ENCODE peak calls at places on chromosomes 3 and 15, in five cellular contexts. U is IMR-90, E is mesenchymal stem cell, J is neuronal stem cell, H is H1. T is an unnamed sample.

GRCh38 chr3:44108481-44108880 is 133.2 kb upstream of the TOPAZ1 start:
- DNase-seq in H (no peak), U (no peak), J (no peak), E (no peak), T (no peak)

GRCh38 chr15:38853608-38854007 is 289.0 kb upstream of the RASGRP1 start:
- DNase-seq in E (peak; percentile 47), J (peak; percentile 8), U (peak; percentile 52), H (peak; percentile 73), T (peak; percentile 43)

GRCh38 chr15:60208708-60209107 is 189.1 kb downstream of the ANXA2 start:
- DNase-seq in E (no peak), H (no peak), U (no peak), J (no peak), T (no peak)

GRCh38 chr3:150165396-150166094 is 194.8 kb upstream of the PFN2 start:
- DNase-seq in H (no peak), U (no peak), J (no peak), E (no peak), T (no peak)

GRCh38 chr15:71662306-71662705 is 148.0 kb upstream of the NR2E3 start:
- DNase-seq in H (no peak), J (no peak), U (no peak), E (no peak), T (no peak)

GRCh38 chr15:90680371-90680935 is 36.7 kb upstream of the BLM start:
- DNase-seq in U (peak; percentile 98), H (no peak), E (peak; percentile 71), J (no peak), T (peak; percentile 16)

GRCh38 chr3:175484666-175485065 is 625.5 kb downstream of the NAALADL2 start:
- DNase-seq in J (no peak), H (no peak), U (no peak), E (peak; percentile 11), T (no peak)

GRCh38 chr3:101963902-101964362 is 114.6 kb downstream of the NFKBIZ start:
- DNase-seq in E (peak; percentile 41), H (no peak), U (peak; percentile 78), J (no peak), T (peak; percentile 12)

GRCh38 chr3:85159376-85159775 is 200.6 kb downstream of the CADM2 start:
- DNase-seq in H (no peak), E (no peak), U (no peak), J (no peak), T (no peak)

GRCh38 chr15:56613826-56614225 is 119.5 kb downstream of the ZNF280D start:
- DNase-seq in U (no peak), J (no peak), H (no peak), E (no peak), T (no peak)
- H3K4me3 ChIP-seq in U (no peak overlapping the region), J (no peak overlapping the region), H (no peak overlapping the region), E (no peak overlapping the region), T (no peak overlapping the region)

GRCh38 chr3:160986060-160986459 is 119.1 kb downstream of the B3GALNT1 start:
- DNase-seq in U (no peak), H (no peak), J (no peak), E (no peak), T (peak; percentile 15)
- H4K8ac ChIP-seq in U (no peak overlapping the region), H (no peak overlapping the region), J (no peak overlapping the region), E (no peak overlapping the region), T (no peak overlapping the region)

DNA sequence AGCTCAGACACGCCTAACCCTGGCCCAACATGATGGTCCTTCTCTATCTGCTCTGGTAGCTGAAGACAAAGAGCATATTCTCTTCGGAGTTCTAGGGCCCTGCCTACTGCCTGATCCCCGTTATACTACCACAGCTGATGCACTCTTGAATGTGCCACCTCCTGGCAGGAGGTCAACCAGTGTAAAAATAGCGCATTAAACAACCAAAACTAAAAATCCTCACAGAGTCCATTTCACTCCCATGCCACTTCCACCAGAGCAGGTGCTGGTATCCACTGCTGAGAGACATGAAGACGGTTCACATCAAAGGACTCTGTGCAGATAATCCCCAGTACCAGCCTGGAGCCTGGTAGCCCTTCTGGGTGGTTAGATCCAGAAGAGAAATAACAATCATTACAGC is 44.5 kb downstream of the CEP70 start:
- DNase-seq in E (no peak), U (no peak), J (no peak), H (no peak), T (no peak)
- H3K9me3 ChIP-seq in E (peaks cover 51% of the 10 kb centered on the region), U (peaks cover 9% of the 10 kb centered on the region), J (peaks cover 27% of the 10 kb centered on the region), H (peaks cover 5% of the 10 kb centered on the region), T (peaks cover 6% of the 10 kb centered on the region)

DNA sequence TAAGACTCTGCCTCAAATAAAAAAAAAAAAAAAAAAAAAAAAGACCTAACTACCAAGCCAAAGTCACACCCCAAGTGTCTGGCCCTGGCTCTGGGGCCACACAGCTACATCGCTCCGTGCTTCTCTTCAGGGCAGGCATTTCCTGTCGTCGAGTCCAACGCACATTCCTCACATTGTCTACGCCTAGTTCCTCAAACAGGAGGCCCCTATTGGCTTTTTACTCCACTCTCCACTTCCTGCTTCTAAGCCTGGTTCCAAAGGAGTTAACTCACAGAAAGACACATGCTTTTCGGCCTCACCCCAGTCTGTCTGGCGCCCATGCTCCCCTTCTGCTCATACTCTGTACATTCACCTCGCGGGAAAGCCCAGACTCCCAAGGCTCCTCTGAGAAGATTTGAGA is 28.8 kb downstream of the KNG1 start:
- DNase-seq in E (peak; percentile 77), H (peak; percentile 54), U (peak; percentile 67), J (no peak), T (peak; percentile 41)
- H3K4me3 ChIP-seq in E (no peak overlapping the region), H (no peak overlapping the region), U (no peak overlapping the region), J (no peak overlapping the region), T (no peak overlapping the region)

GRCh38 chr3:123783811-123784210 is 100.3 kb downstream of the MYLK start:
- DNase-seq in J (no peak), H (no peak), U (no peak), E (no peak), T (no peak)
- H4K8ac ChIP-seq in J (no peak overlapping the region), H (no peak overlapping the region), U (peak overlapping the region; percentile 96), E (no peak overlapping the region), T (no peak overlapping the region)

GRCh38 chr15:24675332-24676144 is at the start of gene NPAP1:
- DNase-seq in J (no peak), E (no peak), H (no peak), U (no peak), T (no peak)
- H3K9me3 ChIP-seq in J (no peaks in the 10 kb centered on the region), E (peaks cover 18% of the 10 kb centered on the region), H (peaks cover 43% of the 10 kb centered on the region), U (peaks cover 27% of the 10 kb centered on the region), T (peaks cover 15% of the 10 kb centered on the region)